ENCODE peak calls at places on chromosomes 11 and 22, in seven cellular contexts. O is fibroblast of mammary gland; S is IMR-90; R is cardiac fibroblast; W is DND-41; G is BE2C; N is CD8-positive, alpha-beta T cell. J is an unnamed sample.

GRCh38 chr11:2558402-2558801 is 113.6 kb downstream of the KCNQ1 start:
- DNase-seq in O (no peak), S (no peak), R (no peak), W (no peak), G (peak), N (no peak), J (no peak)

GRCh38 chr22:26606611-26607010 is 11.2 kb downstream of the CRYBB1 start:
- DNase-seq in O (peak), S (peak), R (peak), W (no peak), G (no peak), N (no peak), J (peak)

GRCh38 chr11:72805214-72805613 is 9.0 kb upstream of the ATG16L2 start:
- DNase-seq in O (no peak), S (no peak), R (no peak), W (no peak), G (no peak), N (no peak), J (no peak)

GRCh38 chr11:90288207-90288821 is 65.5 kb upstream of the CHORDC1 start:
- DNase-seq in O (peak), S (peak), R (peak), W (no peak), G (no peak), N (no peak), J (peak)

GRCh38 chr11:11841121-11841604 is 609 bp upstream of the USP47 start:
- DNase-seq in O (peak), S (no peak), R (peak), W (no peak), G (peak), N (no peak), J (peak)

GRCh38 chr11:75270896-75271415 is 30.4 kb downstream of the TPBGL start:
- DNase-seq in O (peak), S (peak), R (no peak), W (peak), G (peak), N (no peak), J (peak)

GRCh38 chr22:21726650-21727049 is 8.9 kb downstream of the YPEL1 start:
- DNase-seq in O (no peak), S (no peak), R (no peak), W (peak), G (peak), N (no peak), J (peak)

GRCh38 chr22:39462443-39463147 is 5.8 kb downstream of the MGAT3 start:
- DNase-seq in O (no peak), S (no peak), R (no peak), W (no peak), G (no peak), N (no peak), J (no peak)

GRCh38 chr11:95853862-95854261 is 63.6 kb downstream of the CEP57 start:
- DNase-seq in O (no peak), S (no peak), R (no peak), W (no peak), G (no peak), N (no peak), J (no peak)

GRCh38 chr11:93089474-93090102 is 108.2 kb downstream of the SLC36A4 start:
- DNase-seq in O (peak), S (peak), R (peak), W (no peak), G (peak), N (no peak), J (peak)

GRCh38 chr11:134997652-134998320 is 585.7 kb upstream of the B3GAT1 start:
- DNase-seq in O (no peak), S (no peak), R (no peak), W (no peak), G (no peak), N (no peak), J (no peak)

GRCh38 chr22:42906605-42907338 is 49.7 kb upstream of the ARFGAP3 start:
- DNase-seq in O (peak), S (peak), R (peak), W (no peak), G (no peak), N (no peak), J (peak)

GRCh38 chr11:75339685-75340409 is 11.6 kb downstream of the ARRB1 start:
- DNase-seq in O (no peak), S (no peak), R (peak), W (peak), G (peak), N (no peak), J (no peak)

GRCh38 chr22:38981005-38981658 is 1.0 kb upstream of the APOBEC3B start:
- DNase-seq in O (peak), S (peak), R (peak), W (no peak), G (peak), N (no peak), J (no peak)

GRCh38 chr11:114821626-114822025 is 143.3 kb downstream of the NXPE2 start:
- DNase-seq in O (peak), S (peak), R (no peak), W (no peak), G (peak), N (no peak), J (peak)

GRCh38 chr22:48146426-48146825 is 1384.0 kb downstream of the TBC1D22A start:
- DNase-seq in O (no peak), S (no peak), R (no peak), W (no peak), G (no peak), N (no peak), J (no peak)

GRCh38 chr11:14117632-14118031 is 155.1 kb downstream of the SPON1 start:
- DNase-seq in O (no peak), S (no peak), R (no peak), W (no peak), G (no peak), N (no peak), J (no peak)

GRCh38 chr11:72813740-72814138 is 472 bp upstream of the ATG16L2 start:
- DNase-seq in O (peak), S (peak), R (peak), W (peak), G (peak), N (no peak), J (peak)

GRCh38 chr11:80593981-80594380 is 1153.2 kb upstream of the TENM4 start:
- DNase-seq in O (peak), S (peak), R (peak), W (no peak), G (no peak), N (no peak), J (peak)

GRCh38 chr11:60280412-60280811 is at the start of gene MS4A4A:
- DNase-seq in O (no peak), S (no peak), R (no peak), W (no peak), G (no peak), N (no peak), J (no peak)

GRCh38 chr11:119759324-119759723 is 30.3 kb upstream of the NECTIN1 start:
- DNase-seq in O (peak), S (peak), R (peak), W (no peak), G (peak), N (no peak), J (peak)

GRCh38 chr11:124586247-124586860 is 16.6 kb downstream of the OR8A1 start:
- DNase-seq in O (peak), S (peak), R (peak), W (peak), G (peak), N (no peak), J (peak)

GRCh38 chr11:15163136-15163535 is 48.4 kb downstream of the INSC start:
- DNase-seq in O (no peak), S (no peak), R (no peak), W (no peak), G (no peak), N (no peak), J (no peak)

GRCh38 chr11:32422545-32422944 is 12.8 kb downstream of the WT1 start:
- DNase-seq in O (no peak), S (no peak), R (no peak), W (no peak), G (no peak), N (no peak), J (no peak)

GRCh38 chr22:37177755-37178154 is 10.3 kb downstream of the C1QTNF6 start:
- DNase-seq in O (no peak), S (no peak), R (no peak), W (no peak), G (no peak), N (no peak), J (no peak)

GRCh38 chr11:34274712-34275398 is 83.0 kb downstream of the ABTB2 start:
- DNase-seq in O (peak), S (peak), R (peak), W (no peak), G (peak), N (no peak), J (peak)

GRCh38 chr11:73252577-73253191 is 19.5 kb upstream of the P2RY6 start:
- DNase-seq in O (no peak), S (no peak), R (no peak), W (peak), G (no peak), N (no peak), J (no peak)

GRCh38 chr11:996681-997080 is 39.8 kb downstream of the MUC6 start:
- DNase-seq in O (no peak), S (no peak), R (no peak), W (no peak), G (no peak), N (no peak), J (no peak)

GRCh38 chr11:5380740-5381342 is 2.8 kb upstream of the OR51M1 start:
- DNase-seq in O (peak), S (peak), R (peak), W (peak), G (peak), N (no peak), J (peak)

DNA sequence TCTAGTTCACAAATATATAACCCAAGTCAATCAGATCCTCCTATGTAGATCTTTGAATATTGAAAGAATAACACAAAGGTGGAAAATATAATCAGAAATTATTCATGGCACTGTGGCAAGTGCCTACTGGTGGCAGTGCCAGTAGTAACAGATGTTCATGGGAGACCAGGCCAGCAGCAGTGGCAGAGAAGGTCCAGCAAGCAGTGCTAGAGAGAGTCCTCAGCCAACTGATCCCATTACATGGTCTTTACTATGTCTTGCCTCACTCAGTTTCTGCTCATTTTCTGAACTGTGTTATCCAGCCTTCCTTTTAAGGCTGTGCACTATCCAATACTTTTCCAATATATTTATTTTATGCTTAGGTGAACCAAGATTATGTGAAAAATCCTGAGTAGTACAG is 124.9 kb downstream of the MRTFA start:
- DNase-seq in O (peak), S (no peak), R (peak), W (no peak), G (no peak), N (no peak), J (no peak)
- TF ChIP-seq CTCF in O (no peak), S (no peak), R (no peak), W (no peak), G (no peak), N (no peak), J (peak)

DNA sequence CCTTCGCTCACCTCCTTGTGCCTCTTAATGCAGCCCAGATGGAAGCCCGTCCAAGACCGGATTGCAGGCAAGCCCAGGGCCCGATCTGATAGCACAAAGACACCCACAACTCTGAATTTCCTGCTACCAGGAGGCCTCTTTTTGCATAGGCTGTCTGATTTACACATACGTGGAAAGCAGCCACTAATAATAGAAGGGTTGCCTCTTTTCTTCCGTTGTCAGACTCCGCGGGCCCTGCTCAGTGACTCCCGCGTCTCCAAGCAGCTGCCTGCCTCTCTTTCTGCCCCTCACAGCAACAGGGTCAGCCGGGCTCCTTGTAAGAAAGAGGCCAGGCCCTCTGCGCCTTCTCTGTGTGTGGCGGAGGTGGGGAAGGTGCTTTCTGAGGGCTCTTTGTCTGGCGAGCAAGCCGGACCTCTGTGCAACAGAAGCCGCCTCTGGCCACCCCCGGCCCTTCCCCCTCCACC is 26.7 kb downstream of the FLI1 start:
- DNase-seq in O (no peak), S (no peak), R (peak), W (no peak), G (no peak), N (no peak), J (peak)
- H3K4me3 ChIP-seq in O (no peak), S (no peak), R (no peak), W (no peak), G (no peak), N (peak), J (peak)

GRCh38 chr11:128735935-128736610 is 42.2 kb downstream of the FLI1 start:
- DNase-seq in O (no peak), S (no peak), R (no peak), W (no peak), G (no peak), N (no peak), J (no peak)
- TF ChIP-seq CTCF in O (no peak), S (no peak), R (no peak), W (no peak), G (no peak), N (no peak), J (no peak)

DNA sequence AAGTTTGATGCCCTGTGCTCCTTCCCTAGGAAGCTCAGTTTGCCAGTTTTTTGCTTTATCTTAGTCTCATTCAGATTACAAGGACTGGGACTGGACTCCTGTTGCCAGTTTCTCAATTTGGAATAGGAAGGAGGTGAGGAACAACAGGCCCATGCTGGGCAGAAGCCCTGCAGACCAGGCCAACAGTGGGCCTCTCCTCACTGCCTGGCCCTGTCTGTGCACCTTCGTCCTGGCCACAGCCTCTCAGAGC is 23.7 kb downstream of the MED15 start:
- DNase-seq in O (no peak), S (no peak), R (no peak), W (no peak), G (no peak), N (no peak), J (no peak)
- H3K4me3 ChIP-seq in O (no peak), S (no peak), R (no peak), W (no peak), G (no peak), N (no peak), J (no peak)

DNA sequence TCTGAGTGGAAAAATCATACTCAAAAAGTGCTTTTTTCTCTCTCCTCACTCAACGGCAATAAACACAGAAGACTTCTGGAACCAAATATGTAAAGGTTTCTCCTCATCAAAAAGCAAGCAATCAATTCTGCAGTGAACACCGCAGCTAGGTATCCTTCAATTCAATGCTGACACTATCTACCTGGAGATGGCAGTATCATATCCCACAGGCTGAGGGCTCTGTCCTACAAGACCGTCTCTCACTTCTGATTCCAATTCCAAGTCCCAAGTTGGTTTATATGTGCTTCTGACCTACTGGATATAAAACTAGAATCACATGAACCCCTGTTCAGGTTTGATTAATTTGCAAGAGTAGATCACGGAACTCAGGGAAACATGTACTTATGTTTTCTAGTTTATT is 59.7 kb upstream of the LUZP2 start:
- DNase-seq in O (no peak), S (no peak), R (no peak), W (no peak), G (no peak), N (no peak), J (no peak)
- TF ChIP-seq CTCF in O (no peak), S (no peak), R (no peak), W (no peak), G (no peak), N (no peak), J (no peak)

GRCh38 chr22:24426859-24427499 is 420 bp upstream of the ADORA2A start:
- DNase-seq in O (no peak), S (no peak), R (no peak), W (peak), G (no peak), N (no peak), J (no peak)

GRCh38 chr22:24424901-24425775 is 2.3 kb upstream of the ADORA2A start:
- DNase-seq in O (no peak), S (no peak), R (no peak), W (no peak), G (no peak), N (no peak), J (no peak)

GRCh38 chr22:24424001-24424900 is 3.1 kb upstream of the ADORA2A start:
- DNase-seq in O (no peak), S (no peak), R (no peak), W (no peak), G (no peak), N (no peak), J (no peak)

GRCh38 chr22:24427500-24428164 is at the start of gene ADORA2A:
- DNase-seq in O (no peak), S (no peak), R (no peak), W (peak), G (no peak), N (peak), J (no peak)

GRCh38 chr22:24426436-24426835 is 963 bp upstream of the ADORA2A start:
- DNase-seq in O (no peak), S (no peak), R (no peak), W (peak), G (no peak), N (no peak), J (no peak)
- H3K4me3 ChIP-seq in O (no peak), S (no peak), R (no peak), W (peak), G (no peak), N (peak), J (no peak)

DNA sequence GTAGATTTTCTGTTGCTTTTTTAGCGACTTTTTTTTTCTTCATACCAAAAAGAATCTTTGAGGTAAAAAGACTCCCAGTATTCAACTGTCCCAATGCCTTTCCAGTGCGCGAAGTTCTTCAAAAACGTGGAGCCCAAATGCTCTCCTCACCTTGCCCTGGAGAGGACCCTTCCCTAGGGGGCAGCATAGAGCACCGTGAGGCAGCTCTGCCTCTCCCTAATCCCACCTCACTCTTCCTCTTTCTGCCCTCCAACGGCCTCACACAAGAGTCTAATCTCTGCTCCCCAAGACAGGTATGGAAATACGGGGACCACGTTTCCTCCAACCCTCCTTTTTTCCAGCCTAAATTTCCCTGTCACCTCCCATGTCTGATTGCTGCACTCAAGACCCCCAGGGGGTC is 117.5 kb upstream of the ALX4 start:
- DNase-seq in O (no peak), S (no peak), R (no peak), W (peak), G (peak), N (no peak), J (no peak)
- TF ChIP-seq CTCF in O (peak), S (no peak), R (no peak), W (peak), G (peak), N (no peak), J (peak)